ENCODE peak calls at places on chromosomes 4 and X, in ten cellular contexts. One of them, this sample, is unnamed.

GRCh38 chrX:153869473-153870287 is 16.3 kb downstream of the L1CAM start:
- DNase-seq in sigmoid colon: no peak
- DNase-seq in activated CD4-positive, alpha-beta T cell treated with anti-CD3 and anti-CD28 coated beads, Interleukin-2, amount 50 U/mL, for 1 hour: no peak
- DNase-seq in esophagus squamous epithelium: no peak
- DNase-seq in GM20000: no peak
- DNase-seq in KBM-7: no peak
- DNase-seq in bronchial epithelial cell: no peak
- DNase-seq in NCI-H774: no peak
- DNase-seq in GM19239: no peak
- DNase-seq in NCI-H146: no peak
- DNase-seq in this sample: no peak

GRCh38 chr4:117783716-117784115 is 250.6 kb upstream of the NDST3 start:
- DNase-seq in esophagus squamous epithelium: no peak
- DNase-seq in activated CD4-positive, alpha-beta T cell treated with anti-CD3 and anti-CD28 coated beads, Interleukin-2, amount 50 U/mL, for 1 hour: no peak
- DNase-seq in NCI-H146: no peak
- DNase-seq in GM19239: no peak
- DNase-seq in bronchial epithelial cell: peak
- DNase-seq in sigmoid colon: no peak
- DNase-seq in NCI-H774: no peak
- DNase-seq in GM20000: no peak
- DNase-seq in KBM-7: no peak
- DNase-seq in this sample: no peak

GRCh38 chr4:23614284-23614892 is 275.5 kb downstream of the PPARGC1A start:
- DNase-seq in NCI-H146: peak
- DNase-seq in sigmoid colon: no peak
- DNase-seq in esophagus squamous epithelium: no peak
- DNase-seq in GM20000: peak
- DNase-seq in GM19239: no peak
- DNase-seq in bronchial epithelial cell: peak
- DNase-seq in activated CD4-positive, alpha-beta T cell treated with anti-CD3 and anti-CD28 coated beads, Interleukin-2, amount 50 U/mL, for 1 hour: no peak
- DNase-seq in KBM-7: peak
- DNase-seq in NCI-H774: no peak
- DNase-seq in this sample: peak

GRCh38 chr4:121380448-121381147 is at the start of gene QRFPR:
- DNase-seq in GM19239: no peak
- DNase-seq in NCI-H146: no peak
- DNase-seq in esophagus squamous epithelium: no peak
- DNase-seq in sigmoid colon: no peak
- DNase-seq in KBM-7: no peak
- DNase-seq in GM20000: no peak
- DNase-seq in NCI-H774: no peak
- DNase-seq in activated CD4-positive, alpha-beta T cell treated with anti-CD3 and anti-CD28 coated beads, Interleukin-2, amount 50 U/mL, for 1 hour: no peak
- DNase-seq in bronchial epithelial cell: peak
- DNase-seq in this sample: no peak

GRCh38 chr4:96149911-96150310 is 310.0 kb downstream of the PDHA2 start:
- DNase-seq in GM19239: no peak
- DNase-seq in sigmoid colon: no peak
- DNase-seq in activated CD4-positive, alpha-beta T cell treated with anti-CD3 and anti-CD28 coated beads, Interleukin-2, amount 50 U/mL, for 1 hour: no peak
- DNase-seq in esophagus squamous epithelium: no peak
- DNase-seq in NCI-H774: no peak
- DNase-seq in bronchial epithelial cell: no peak
- DNase-seq in GM20000: no peak
- DNase-seq in NCI-H146: no peak
- DNase-seq in KBM-7: no peak
- DNase-seq in this sample: no peak

GRCh38 chr4:14646831-14647230 is 355.4 kb upstream of the CPEB2 start:
- DNase-seq in sigmoid colon: no peak
- DNase-seq in activated CD4-positive, alpha-beta T cell treated with anti-CD3 and anti-CD28 coated beads, Interleukin-2, amount 50 U/mL, for 1 hour: no peak
- DNase-seq in GM20000: no peak
- DNase-seq in KBM-7: no peak
- DNase-seq in GM19239: no peak
- DNase-seq in NCI-H774: no peak
- DNase-seq in bronchial epithelial cell: peak
- DNase-seq in esophagus squamous epithelium: no peak
- DNase-seq in NCI-H146: no peak
- DNase-seq in this sample: no peak

GRCh38 chr4:47002593-47002992 is 9.2 kb upstream of the GABRA4 start:
- DNase-seq in NCI-H774: no peak
- DNase-seq in activated CD4-positive, alpha-beta T cell treated with anti-CD3 and anti-CD28 coated beads, Interleukin-2, amount 50 U/mL, for 1 hour: no peak
- DNase-seq in GM20000: no peak
- DNase-seq in KBM-7: no peak
- DNase-seq in NCI-H146: no peak
- DNase-seq in sigmoid colon: no peak
- DNase-seq in bronchial epithelial cell: peak
- DNase-seq in GM19239: no peak
- DNase-seq in esophagus squamous epithelium: no peak
- DNase-seq in this sample: no peak

GRCh38 chr4:31370866-31371465 is 650.8 kb downstream of the PCDH7 start:
- DNase-seq in KBM-7: peak
- DNase-seq in activated CD4-positive, alpha-beta T cell treated with anti-CD3 and anti-CD28 coated beads, Interleukin-2, amount 50 U/mL, for 1 hour: no peak
- DNase-seq in esophagus squamous epithelium: no peak
- DNase-seq in sigmoid colon: no peak
- DNase-seq in NCI-H774: no peak
- DNase-seq in GM20000: peak
- DNase-seq in NCI-H146: peak
- DNase-seq in bronchial epithelial cell: peak
- DNase-seq in GM19239: peak
- DNase-seq in this sample: no peak

This sample was measured in mucosa of descending colon.